ENCODE peak calls at places on chromosomes 16 and 17, in five cellular contexts. A is body of pancreas, Z is heart right ventricle, U is Peyer's patch, B is kidney. H is an unnamed sample.

GRCh38 chr16:85359147-85359822 is 247.0 kb upstream of the CIBAR2 start:
- DNase-seq in B (no peak), U (no peak), A (no peak), Z (no peak), H (no peak)

GRCh38 chr17:72591500-72592241 is 470.9 kb downstream of the SOX9 start:
- DNase-seq in A (peak; percentile 31), B (peak; percentile 84), Z (peak; percentile 14), U (no peak), H (peak; percentile 25)

GRCh38 chr16:63289834-63290460 is 1253.7 kb upstream of the CDH8 start:
- DNase-seq in B (no peak), U (peak; percentile 46), A (peak; percentile 68), Z (no peak), H (peak; percentile 55)

GRCh38 chr16:55710466-55710865 is 54.7 kb downstream of the SLC6A2 start:
- DNase-seq in A (no peak), U (no peak), Z (no peak), B (no peak), H (no peak)

GRCh38 chr17:7479389-7480192 is at the start of gene ZBTB4:
- DNase-seq in U (peak; percentile 81), Z (peak; percentile 75), B (peak; percentile 89), A (peak; percentile 73), H (peak; percentile 35)

GRCh38 chr17:77210946-77211541 is 70.3 kb downstream of the SEC14L1 start:
- DNase-seq in A (no peak), U (no peak), Z (no peak), B (no peak), H (no peak)

GRCh38 chr16:21033707-21034106 is 116.9 kb downstream of the DNAH3 start:
- DNase-seq in B (no peak), A (peak; percentile 17), U (no peak), Z (peak; percentile 34), H (no peak)

GRCh38 chr17:17154981-17155380 is 51.2 kb downstream of the PLD6 start:
- DNase-seq in B (no peak), A (no peak), U (no peak), Z (no peak), H (no peak)

GRCh38 chr17:75738218-75738802 is 17.1 kb downstream of the ITGB4 start:
- DNase-seq in Z (no peak), A (no peak), U (no peak), B (no peak), H (no peak)

GRCh38 chr16:78091419-78091818 is 8.0 kb upstream of the WWOX start:
- DNase-seq in U (no peak), B (no peak), Z (no peak), A (no peak), H (no peak)

GRCh38 chr16:30740364-30741251 is 7.6 kb upstream of the PHKG2 start:
- DNase-seq in B (peak; percentile 96), A (peak; percentile 92), Z (peak; percentile 76), U (peak; percentile 89), H (no peak)

GRCh38 chr16:1832831-1833454 is 5.9 kb downstream of the FAHD1 start:
- DNase-seq in U (no peak), Z (no peak), B (no peak), A (no peak), H (no peak)

GRCh38 chr17:21061971-21062526 is 19.2 kb upstream of the USP22 start:
- DNase-seq in U (no peak), Z (no peak), B (no peak), A (no peak), H (no peak)

GRCh38 chr17:64270885-64271284 is 7.8 kb upstream of the TEX2 start:
- DNase-seq in Z (no peak), U (no peak), B (no peak), A (no peak), H (no peak)

GRCh38 chr16:2968368-2968737 is 795 bp upstream of the PAQR4 start:
- DNase-seq in U (no peak), Z (no peak), A (no peak), B (no peak), H (no peak)

GRCh38 chr17:34755981-34756669 is 176.7 kb downstream of the TMEM132E start:
- DNase-seq in B (no peak), U (no peak), A (no peak), Z (no peak), H (no peak)

GRCh38 chr16:56675685-56676210 is 6.1 kb downstream of the MT1H start:
- DNase-seq in B (no peak), U (no peak), Z (no peak), A (no peak), H (no peak)

GRCh38 chr17:6138761-6139446 is 68.7 kb downstream of the WSCD1 start:
- DNase-seq in U (no peak), B (no peak), A (no peak), Z (no peak), H (no peak)

GRCh38 chr16:585351-585750 is 4.5 kb upstream of the RAB40C start:
- DNase-seq in A (peak; percentile 75), B (no peak), U (no peak), Z (peak; percentile 23), H (no peak)

GRCh38 chr17:45989759-45990158 is 9.3 kb upstream of the STH start:
- DNase-seq in U (no peak), A (no peak), B (no peak), Z (no peak), H (no peak)

GRCh38 chr17:45991341-45991740 is 7.7 kb upstream of the STH start:
- DNase-seq in U (no peak), B (peak; percentile 52), A (no peak), Z (no peak), H (no peak)

GRCh38 chr17:45992175-45992574 is 6.9 kb upstream of the STH start:
- DNase-seq in B (no peak), Z (no peak), U (no peak), A (no peak), H (no peak)

GRCh38 chr17:45992904-45993303 is 6.1 kb upstream of the STH start:
- DNase-seq in U (no peak), B (no peak), A (no peak), Z (no peak), H (no peak)

DNA sequence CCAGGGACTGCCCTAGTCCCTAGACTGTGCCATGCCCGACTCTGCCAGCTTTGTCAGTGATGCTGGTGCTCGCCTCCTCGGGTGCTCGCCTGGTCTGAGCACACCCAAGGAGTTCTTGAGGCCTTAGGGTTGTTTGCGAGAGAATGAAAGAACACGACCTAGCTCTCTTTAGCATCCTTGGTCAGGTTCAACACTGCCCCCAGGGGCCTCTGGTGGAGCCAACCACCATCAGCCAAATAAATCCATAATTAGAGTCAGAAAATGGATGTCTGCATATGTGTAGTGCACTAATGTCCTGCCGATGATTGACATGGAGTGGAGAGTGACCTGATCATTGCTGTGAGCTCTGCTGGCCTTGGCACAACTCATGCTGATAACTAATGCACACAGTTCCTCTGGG is 8.2 kb upstream of the STH start:
- DNase-seq in Z (no peak), B (peak; percentile 26), A (no peak), U (no peak), H (no peak)
- TF ChIP-seq CTCF in Z (no peak), B (no peak), A (no peak), U (no peak), H (peak; percentile 17)

DNA sequence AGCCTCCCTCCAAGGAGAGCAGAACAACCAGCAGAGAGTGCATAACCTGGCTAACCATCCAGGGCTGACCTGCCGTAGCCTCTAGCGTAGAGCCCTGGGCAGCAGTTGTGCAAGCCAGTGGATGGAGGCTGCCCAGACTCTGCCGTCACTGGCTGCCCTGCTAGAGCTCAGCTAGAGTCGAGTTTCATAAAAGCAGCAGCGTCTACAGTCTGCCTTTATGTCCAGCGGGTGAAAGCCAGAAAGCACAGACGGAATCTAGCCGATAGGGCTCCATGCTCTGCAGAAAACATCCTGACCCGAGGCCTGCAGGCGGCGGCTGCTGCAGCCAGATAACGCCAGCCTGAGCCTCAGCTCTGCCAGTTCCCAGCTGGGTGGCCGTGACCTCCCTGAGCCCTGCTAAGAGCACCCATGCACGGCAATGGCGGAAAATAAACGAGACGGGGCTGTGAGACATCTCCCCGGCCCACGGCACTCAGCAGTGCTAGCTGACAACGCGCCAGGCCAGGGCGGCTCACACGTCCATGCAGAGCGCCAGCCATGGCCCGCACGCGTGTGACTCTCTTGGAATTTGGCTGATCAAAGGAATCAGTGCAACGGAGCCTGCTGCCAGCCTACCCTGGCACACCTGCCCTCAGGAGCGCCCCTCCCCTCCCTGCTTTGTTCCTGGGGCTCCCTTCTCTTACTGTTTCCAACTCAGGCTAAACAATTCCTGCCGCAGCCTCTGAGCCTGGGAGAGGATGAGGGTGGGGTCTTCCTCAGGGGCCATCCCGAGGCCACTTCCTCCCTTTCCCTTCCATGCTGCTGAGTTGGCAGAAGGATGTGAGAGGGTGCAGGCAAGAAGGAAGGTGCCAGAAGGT is 231.4 kb downstream of the ENGASE start:
- DNase-seq in A (peak; percentile 77), U (no peak), Z (peak; percentile 26), B (peak; percentile 86), H (no peak)
- TF ChIP-seq CTCF in A (peak; percentile 8), U (no peak), Z (peak; percentile 14), B (no peak), H (no peak)

DNA sequence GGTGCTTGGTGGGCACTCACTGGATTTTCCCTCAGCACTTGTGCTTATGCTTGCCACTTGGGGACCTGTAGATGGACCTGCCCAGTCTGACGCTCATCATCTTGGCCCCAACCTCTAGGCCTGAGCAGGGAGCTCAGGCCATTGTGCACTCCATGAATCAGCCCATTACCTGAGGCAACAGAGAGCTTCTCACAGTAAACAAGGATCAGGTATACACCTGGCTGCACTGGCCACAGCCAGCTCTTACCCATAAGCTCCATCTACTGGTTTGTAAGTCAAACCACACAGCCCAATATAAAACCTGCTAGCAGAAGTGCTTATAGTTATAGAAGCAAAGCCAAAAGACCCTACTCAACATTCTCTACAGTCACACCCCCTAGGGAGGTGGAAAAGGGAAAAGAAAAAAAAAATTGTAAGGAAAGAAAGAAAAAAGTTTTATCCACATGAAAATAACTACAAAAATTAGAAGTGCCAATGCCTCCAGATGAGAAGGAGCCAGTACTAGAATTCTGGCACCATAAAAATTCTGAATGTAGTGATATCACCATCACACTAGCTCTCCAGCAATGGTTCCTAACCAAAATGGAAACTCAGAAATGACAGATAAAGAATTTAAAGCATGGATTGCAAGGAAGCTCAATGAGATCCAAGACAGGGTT is 87.8 kb upstream of the CDH5 start:
- DNase-seq in Z (no peak), U (peak; percentile 8), B (no peak), A (no peak), H (no peak)
- TF ChIP-seq CTCF in Z (no peak), U (no peak), B (no peak), A (no peak), H (no peak)

DNA sequence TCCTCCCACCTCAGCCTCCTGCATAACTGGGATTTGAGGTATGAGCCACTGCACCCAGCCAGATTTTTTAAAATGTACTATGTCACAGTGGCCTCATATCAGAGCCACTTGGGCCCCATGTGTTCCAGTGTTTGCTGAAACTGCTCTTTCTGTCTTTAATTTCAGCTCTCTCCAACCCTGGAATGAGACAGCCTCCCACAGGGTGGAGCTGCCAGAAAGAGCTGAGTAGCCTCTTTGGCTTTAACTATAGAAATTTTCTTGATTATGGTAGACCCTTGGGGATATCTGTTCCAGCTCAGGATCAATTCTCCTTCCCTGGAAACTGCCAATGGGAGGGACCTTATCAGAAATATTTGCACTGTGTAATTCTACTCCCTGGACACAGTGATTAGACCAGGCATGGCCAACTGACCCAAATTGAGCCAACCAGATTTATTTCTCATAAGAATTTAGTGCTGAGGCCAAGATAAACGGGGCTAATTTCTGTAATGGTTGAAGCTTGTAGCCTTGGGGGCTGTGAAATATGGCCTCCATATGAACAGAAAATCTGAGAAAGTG is 39.0 kb upstream of the KDM8 start:
- DNase-seq in A (no peak), U (no peak), B (no peak), Z (no peak), H (no peak)
- TF ChIP-seq CTCF in A (no peak), U (no peak), B (no peak), Z (no peak), H (no peak)

GRCh38 chr16:67528222-67528869 is at the start of gene RIPOR1:
- DNase-seq in B (peak; percentile 89), U (peak; percentile 76), A (peak; percentile 74), Z (peak; percentile 81), H (peak; percentile 50)
- TF ChIP-seq CTCF in B (no peak), U (no peak), A (no peak), Z (peak; percentile 23), H (no peak)

H was measured in neural crest cell.